ENCODE peak calls at places on chromosomes 7 and 10, in seven cellular contexts. One of them, this sample, is unnamed.

GRCh38 chr10:7659560-7659959 is 7.2 kb downstream of the ITIH5 start:
- DNase-seq in fibroblast of lung: no peak
- DNase-seq in adrenal gland: no peak
- DNase-seq in right lobe of liver: no peak
- DNase-seq in tibial artery: no peak
- DNase-seq in RWPE1: no peak
- DNase-seq in endothelial cell: no peak
- DNase-seq in this sample: no peak

GRCh38 chr7:121016976-121017375 is 28.5 kb downstream of the CPED1 start:
- DNase-seq in endothelial cell: no peak
- DNase-seq in tibial artery: no peak
- DNase-seq in RWPE1: no peak
- DNase-seq in fibroblast of lung: peak; percentile 91
- DNase-seq in right lobe of liver: no peak
- DNase-seq in adrenal gland: no peak
- DNase-seq in this sample: no peak

GRCh38 chr10:97020452-97021400 is 165.0 kb downstream of the SLIT1 start:
- DNase-seq in right lobe of liver: no peak
- DNase-seq in fibroblast of lung: no peak
- DNase-seq in RWPE1: no peak
- DNase-seq in adrenal gland: peak; percentile 86
- DNase-seq in endothelial cell: no peak
- DNase-seq in tibial artery: peak; percentile 68
- DNase-seq in this sample: peak; percentile 74

GRCh38 chr7:84637568-84638338 is 443.2 kb upstream of the SEMA3A start:
- DNase-seq in adrenal gland: no peak
- DNase-seq in fibroblast of lung: peak; percentile 79
- DNase-seq in right lobe of liver: no peak
- DNase-seq in tibial artery: no peak
- DNase-seq in endothelial cell: no peak
- DNase-seq in RWPE1: peak; percentile 51
- DNase-seq in this sample: peak; percentile 49

GRCh38 chr10:13184726-13185514 is 23.6 kb downstream of the MCM10 start:
- DNase-seq in RWPE1: no peak
- DNase-seq in endothelial cell: no peak
- DNase-seq in right lobe of liver: no peak
- DNase-seq in tibial artery: no peak
- DNase-seq in fibroblast of lung: no peak
- DNase-seq in adrenal gland: no peak
- DNase-seq in this sample: no peak

GRCh38 chr7:80018941-80019808 is 115.5 kb upstream of the GNAI1 start:
- DNase-seq in fibroblast of lung: peak; percentile 66
- DNase-seq in right lobe of liver: peak; percentile 25
- DNase-seq in RWPE1: peak; percentile 66
- DNase-seq in endothelial cell: peak; percentile 63
- DNase-seq in adrenal gland: peak; percentile 57
- DNase-seq in tibial artery: no peak
- DNase-seq in this sample: no peak

GRCh38 chr10:124997791-124998623 is 56.1 kb downstream of the ZRANB1 start:
- DNase-seq in fibroblast of lung: no peak
- DNase-seq in tibial artery: peak; percentile 76
- DNase-seq in endothelial cell: no peak
- DNase-seq in right lobe of liver: peak; percentile 16
- DNase-seq in RWPE1: no peak
- DNase-seq in adrenal gland: peak; percentile 55
- DNase-seq in this sample: peak; percentile 92

GRCh38 chr10:24208661-24209420 is at the start of gene KIAA1217:
- DNase-seq in RWPE1: peak; percentile 12
- DNase-seq in right lobe of liver: peak; percentile 37
- DNase-seq in endothelial cell: peak; percentile 48
- DNase-seq in adrenal gland: peak; percentile 77
- DNase-seq in tibial artery: no peak
- DNase-seq in fibroblast of lung: peak; percentile 35
- DNase-seq in this sample: no peak

GRCh38 chr10:30747633-30748032 is 118.1 kb upstream of the LYZL2 start:
- DNase-seq in right lobe of liver: no peak
- DNase-seq in tibial artery: no peak
- DNase-seq in RWPE1: no peak
- DNase-seq in adrenal gland: no peak
- DNase-seq in fibroblast of lung: peak; percentile 51
- DNase-seq in endothelial cell: no peak
- DNase-seq in this sample: no peak

GRCh38 chr7:15648461-15648961 is 38.0 kb downstream of the MEOX2 start:
- DNase-seq in endothelial cell: no peak
- DNase-seq in fibroblast of lung: no peak
- DNase-seq in adrenal gland: no peak
- DNase-seq in right lobe of liver: no peak
- DNase-seq in tibial artery: no peak
- DNase-seq in RWPE1: no peak
- DNase-seq in this sample: no peak

GRCh38 chr10:34815174-34816066 is at the start of gene PARD3:
- DNase-seq in adrenal gland: peak; percentile 70
- DNase-seq in tibial artery: peak; percentile 74
- DNase-seq in RWPE1: peak; percentile 75
- DNase-seq in fibroblast of lung: peak; percentile 67
- DNase-seq in endothelial cell: peak; percentile 65
- DNase-seq in right lobe of liver: peak; percentile 80
- DNase-seq in this sample: no peak

GRCh38 chr10:22760025-22760424 is 45.6 kb upstream of the PIP4K2A start:
- DNase-seq in tibial artery: no peak
- DNase-seq in right lobe of liver: no peak
- DNase-seq in RWPE1: no peak
- DNase-seq in adrenal gland: no peak
- DNase-seq in endothelial cell: no peak
- DNase-seq in fibroblast of lung: no peak
- DNase-seq in this sample: no peak

DNA sequence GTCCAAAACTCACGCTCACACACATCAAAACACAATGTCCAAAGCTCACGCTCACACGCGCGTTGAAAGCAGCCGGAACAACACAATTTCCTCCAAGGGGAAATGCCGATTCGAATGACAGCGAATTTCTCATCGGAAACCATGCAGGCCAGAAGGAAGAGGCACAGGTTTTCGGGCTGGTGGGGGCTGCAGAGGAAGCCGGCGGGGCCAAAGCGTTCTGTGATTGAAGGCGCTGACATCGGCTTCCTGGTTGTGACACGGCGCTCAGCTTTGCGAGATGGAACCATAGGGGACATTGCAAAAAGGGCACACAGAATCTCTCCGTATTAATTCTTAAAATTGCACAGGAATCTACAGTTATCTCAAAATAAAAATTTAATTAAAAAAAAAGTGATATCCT is 61.3 kb downstream of the FOXL3 start:
- DNase-seq in right lobe of liver: no peak
- DNase-seq in tibial artery: no peak
- DNase-seq in adrenal gland: peak; percentile 59
- DNase-seq in endothelial cell: no peak
- DNase-seq in RWPE1: no peak
- DNase-seq in fibroblast of lung: no peak
- DNase-seq in this sample: no peak
- TF ChIP-seq CTCF in right lobe of liver: no peak
- TF ChIP-seq CTCF in tibial artery: no peak
- TF ChIP-seq CTCF in adrenal gland: no peak
- TF ChIP-seq CTCF in endothelial cell: no peak
- TF ChIP-seq CTCF in RWPE1: no peak
- TF ChIP-seq CTCF in fibroblast of lung: no peak
- TF ChIP-seq CTCF in this sample: no peak

GRCh38 chr7:139109188-139109982 is at the start of gene ZC3HAV1:
- DNase-seq in right lobe of liver: peak; percentile 91
- DNase-seq in RWPE1: peak; percentile 84
- DNase-seq in endothelial cell: peak; percentile 68
- DNase-seq in tibial artery: peak; percentile 90
- DNase-seq in fibroblast of lung: peak; percentile 95
- DNase-seq in adrenal gland: peak; percentile 96
- DNase-seq in this sample: no peak
- TF ChIP-seq CTCF in right lobe of liver: no peak
- TF ChIP-seq CTCF in RWPE1: no peak
- TF ChIP-seq CTCF in endothelial cell: no peak
- TF ChIP-seq CTCF in tibial artery: no peak
- TF ChIP-seq CTCF in fibroblast of lung: no peak
- TF ChIP-seq CTCF in adrenal gland: no peak
- TF ChIP-seq CTCF in this sample: peak; percentile 33

GRCh38 chr10:29239569-29240472 is 49.0 kb upstream of the LYZL1 start:
- DNase-seq in tibial artery: no peak
- DNase-seq in RWPE1: peak; percentile 13
- DNase-seq in fibroblast of lung: peak; percentile 31
- DNase-seq in endothelial cell: peak; percentile 56
- DNase-seq in right lobe of liver: peak; percentile 44
- DNase-seq in adrenal gland: no peak
- DNase-seq in this sample: no peak
- TF ChIP-seq CTCF in tibial artery: no peak
- TF ChIP-seq CTCF in RWPE1: no peak
- TF ChIP-seq CTCF in fibroblast of lung: peak; percentile 63
- TF ChIP-seq CTCF in endothelial cell: peak; percentile 63
- TF ChIP-seq CTCF in right lobe of liver: peak; percentile 73
- TF ChIP-seq CTCF in adrenal gland: peak; percentile 31
- TF ChIP-seq CTCF in this sample: peak; percentile 68

DNA sequence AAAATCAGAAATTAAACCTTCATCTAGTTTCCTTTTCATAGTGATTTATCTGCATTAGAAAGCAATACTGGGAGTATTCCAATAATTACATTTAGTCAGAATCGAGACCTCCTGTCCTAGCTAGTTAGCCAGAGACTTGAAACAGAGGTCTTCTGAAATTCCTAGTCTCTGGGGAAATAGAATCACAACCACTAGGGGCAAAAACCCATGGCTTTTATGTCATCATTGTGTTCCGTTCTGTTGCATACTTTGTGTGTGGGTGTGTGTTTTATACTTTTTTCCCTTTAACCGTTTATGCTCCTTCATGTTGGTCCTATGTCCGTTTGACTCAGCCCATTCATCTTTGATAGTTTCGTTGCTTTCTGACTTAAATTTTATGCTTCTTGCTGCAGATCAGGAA is 79.8 kb downstream of the RALA start:
- DNase-seq in right lobe of liver: no peak
- DNase-seq in tibial artery: no peak
- DNase-seq in fibroblast of lung: no peak
- DNase-seq in RWPE1: no peak
- DNase-seq in adrenal gland: no peak
- DNase-seq in endothelial cell: no peak
- DNase-seq in this sample: no peak
- TF ChIP-seq CTCF in right lobe of liver: no peak
- TF ChIP-seq CTCF in tibial artery: no peak
- TF ChIP-seq CTCF in fibroblast of lung: peak; percentile 21
- TF ChIP-seq CTCF in RWPE1: no peak
- TF ChIP-seq CTCF in adrenal gland: no peak
- TF ChIP-seq CTCF in endothelial cell: no peak
- TF ChIP-seq CTCF in this sample: peak; percentile 53

GRCh38 chr7:47988496-47989386 is 9.3 kb upstream of the HUS1 start:
- DNase-seq in fibroblast of lung: no peak
- DNase-seq in adrenal gland: no peak
- DNase-seq in tibial artery: no peak
- DNase-seq in endothelial cell: peak; percentile 20
- DNase-seq in RWPE1: peak; percentile 34
- DNase-seq in right lobe of liver: no peak
- DNase-seq in this sample: no peak
- TF ChIP-seq CTCF in fibroblast of lung: peak; percentile 56
- TF ChIP-seq CTCF in adrenal gland: peak; percentile 24
- TF ChIP-seq CTCF in tibial artery: no peak
- TF ChIP-seq CTCF in endothelial cell: peak; percentile 35
- TF ChIP-seq CTCF in RWPE1: peak; percentile 35
- TF ChIP-seq CTCF in right lobe of liver: peak; percentile 36
- TF ChIP-seq CTCF in this sample: peak; percentile 74

GRCh38 chr7:49718755-49719154 is 54.7 kb upstream of the VWC2 start:
- DNase-seq in RWPE1: no peak
- DNase-seq in tibial artery: no peak
- DNase-seq in fibroblast of lung: no peak
- DNase-seq in right lobe of liver: no peak
- DNase-seq in endothelial cell: no peak
- DNase-seq in adrenal gland: no peak
- DNase-seq in this sample: no peak
- TF ChIP-seq CTCF in RWPE1: no peak
- TF ChIP-seq CTCF in tibial artery: no peak
- TF ChIP-seq CTCF in fibroblast of lung: no peak
- TF ChIP-seq CTCF in right lobe of liver: no peak
- TF ChIP-seq CTCF in endothelial cell: no peak
- TF ChIP-seq CTCF in adrenal gland: no peak
- TF ChIP-seq CTCF in this sample: no peak